ENCODE peak calls at places on chromosomes 11 and 22, in four cellular contexts. E is T follicular helper cell, C is HEK293T, G is NB4. H is an unnamed sample.

GRCh38 chr22:35703861-35704584 is 13.6 kb upstream of the APOL5 start:
- DNase-seq in E (no peak), C (no peak), G (no peak), H (no peak)

GRCh38 chr11:86303257-86303656 is 1.2 kb downstream of the HIKESHI start:
- DNase-seq in E (no peak), C (no peak), G (peak; percentile 26), H (no peak)

GRCh38 chr11:45610627-45611026 is 54.8 kb downstream of the CHST1 start:
- DNase-seq in E (no peak), C (no peak), G (peak; percentile 88), H (no peak)

GRCh38 chr22:46069518-46070214 is 80.7 kb upstream of the PPARA start:
- DNase-seq in E (peak; percentile 20), C (peak; percentile 22), G (peak; percentile 89), H (no peak)

GRCh38 chr11:71996946-71997345 is 1.8 kb upstream of the IL18BP start:
- DNase-seq in E (no peak), C (no peak), G (peak; percentile 35), H (no peak)

GRCh38 chr11:75069473-75069872 is 27.2 kb downstream of the OR2AT4 start:
- DNase-seq in E (no peak), C (no peak), G (no peak), H (no peak)

GRCh38 chr11:111441443-111441842 is 62.4 kb upstream of the POU2AF1 start:
- DNase-seq in E (no peak), C (no peak), G (no peak), H (no peak)

GRCh38 chr11:93490996-93491618 is 52.1 kb downstream of the SMCO4 start:
- DNase-seq in E (no peak), C (no peak), G (no peak), H (no peak)

GRCh38 chr11:18067372-18067771 is 21.3 kb upstream of the TPH1 start:
- DNase-seq in E (no peak), C (no peak), G (no peak), H (no peak)

GRCh38 chr22:17746916-17747315 is 27.4 kb downstream of the BID start:
- DNase-seq in E (no peak), C (no peak), G (no peak), H (no peak)

GRCh38 chr11:123451183-123451907 is 21.3 kb downstream of the GRAMD1B start:
- DNase-seq in E (no peak), C (no peak), G (no peak), H (no peak)

GRCh38 chr11:93939084-93939780 is 81.9 kb upstream of the HEPHL1 start:
- DNase-seq in E (no peak), C (no peak), G (no peak), H (no peak)

GRCh38 chr11:117528061-117528780 is 200.6 kb downstream of the CEP164 start:
- DNase-seq in E (no peak), C (no peak), G (peak; percentile 19), H (no peak)

GRCh38 chr11:14270690-14271542 is 88.1 kb downstream of the RRAS2 start:
- DNase-seq in E (no peak), C (no peak), G (peak; percentile 85), H (no peak)

GRCh38 chr11:120182790-120183491 is 27.9 kb upstream of the OAF start:
- DNase-seq in E (no peak), C (peak; percentile 60), G (peak; percentile 52), H (no peak)

GRCh38 chr11:78343303-78343702 is 74.3 kb downstream of the GAB2 start:
- DNase-seq in E (no peak), C (no peak), G (no peak), H (no peak)

GRCh38 chr22:36904260-36904659 is 9.2 kb upstream of the CSF2RB start:
- DNase-seq in E (no peak), C (no peak), G (no peak), H (no peak)

GRCh38 chr22:46815896-46816721 is 53.7 kb downstream of the TBC1D22A start:
- DNase-seq in E (no peak), C (no peak), G (peak; percentile 34), H (no peak)

GRCh38 chr11:116255234-116255953 is 517.4 kb downstream of the BUD13 start:
- DNase-seq in E (no peak), C (no peak), G (no peak), H (no peak)

GRCh38 chr11:102712140-102712539 is 6.6 kb upstream of the MMP27 start:
- DNase-seq in E (no peak), C (no peak), G (no peak), H (no peak)

GRCh38 chr11:44190883-44191230 is 95.4 kb downstream of the EXT2 start:
- DNase-seq in E (no peak), C (no peak), G (no peak), H (no peak)

GRCh38 chr11:3838504-3838903 is 2.3 kb downstream of the RHOG start:
- DNase-seq in E (no peak), C (no peak), G (peak; percentile 59), H (no peak)

GRCh38 chr11:12683857-12684256 is 9.6 kb downstream of the TEAD1 start:
- DNase-seq in E (no peak), C (no peak), G (no peak), H (no peak)

GRCh38 chr22:24049978-24050377 is 38.9 kb downstream of the CABIN1 start:
- DNase-seq in E (no peak), C (no peak), G (no peak), H (no peak)

GRCh38 chr11:50187220-50187619 is 154.5 kb downstream of the OR4C45 start:
- DNase-seq in E (no peak), C (no peak), G (peak; percentile 6), H (no peak)